ENCODE peak calls at places on chromosomes 2 and 18, in six cellular contexts. O, Q, W, I, E and K are unnamed samples.
A peak's percentile ranks its signal among the peaks of the same experiment; 100 is the strongest.

GRCh38 chr18:76518073-76518472 is 23.0 kb upstream of the ZNF516 start:
- DNase-seq in O (no peak), Q (no peak), W (no peak), I (no peak), E (no peak), K (no peak)

GRCh38 chr2:120625865-120626560 is 109.7 kb upstream of the GLI2 start:
- DNase-seq in O (no peak), Q (no peak), W (no peak), I (peak; percentile 92), E (peak; percentile 39), K (peak; percentile 86)

GRCh38 chr18:79576686-79577351 is 102.8 kb upstream of the CTDP1 start:
- DNase-seq in O (no peak), Q (no peak), W (no peak), I (peak; percentile 86), E (peak; percentile 70), K (no peak)

GRCh38 chr2:172912245-172912644 is 163.4 kb upstream of the MAP3K20 start:
- DNase-seq in O (no peak), Q (no peak), W (no peak), I (no peak), E (no peak), K (no peak)

GRCh38 chr2:218878486-218878885 is 2.2 kb upstream of the WNT10A start:
- DNase-seq in O (no peak), Q (no peak), W (no peak), I (no peak), E (no peak), K (no peak)

GRCh38 chr2:22902662-22903165 is 482.3 kb upstream of the KLHL29 start:
- DNase-seq in O (no peak), Q (no peak), W (no peak), I (no peak), E (no peak), K (no peak)

GRCh38 chr2:203543898-203544328 is 8.8 kb upstream of the RAPH1 start:
- DNase-seq in O (no peak), Q (no peak), W (no peak), I (no peak), E (no peak), K (peak; percentile 59)

GRCh38 chr2:196601430-196602306 is 37.8 kb upstream of the CCDC150 start:
- DNase-seq in O (peak; percentile 93), Q (no peak), W (peak; percentile 44), I (peak; percentile 12), E (no peak), K (peak; percentile 79)

GRCh38 chr2:52570716-52571115 is 1196.9 kb upstream of the CHAC2 start:
- DNase-seq in O (no peak), Q (no peak), W (no peak), I (no peak), E (no peak), K (no peak)

GRCh38 chr2:43950383-43951008 is 45.3 kb downstream of the LRPPRC start:
- DNase-seq in O (peak; percentile 15), Q (no peak), W (no peak), I (peak; percentile 12), E (no peak), K (peak; percentile 53)

GRCh38 chr2:40192864-40193669 is 258.8 kb downstream of the SLC8A1 start:
- DNase-seq in O (no peak), Q (no peak), W (no peak), I (no peak), E (no peak), K (no peak)